ENCODE peak calls at places on chromosomes 13 and 19, in ten cellular contexts. T, H, I, A, V, R, J, E, P and G are unnamed samples.

GRCh38 chr13:21034602-21035190 is 26.7 kb downstream of the LATS2 start:
- DNase-seq in T (peak), V (peak), R (peak), A (no peak), H (peak), P (peak), J (no peak), E (no peak), I (no peak), G (peak)

GRCh38 chr19:21921691-21922180 is 85.8 kb upstream of the ZNF43 start:
- DNase-seq in P (no peak), A (no peak), R (no peak), V (no peak), T (no peak), I (no peak), J (no peak), H (no peak), E (no peak), G (no peak)

GRCh38 chr13:99984463-99985242 is 3.1 kb downstream of the ZIC2 start:
- DNase-seq in A (no peak), P (no peak), I (no peak), J (no peak), R (no peak), T (peak), H (peak), E (no peak), V (peak), G (no peak)

GRCh38 chr13:110960219-110960618 is 45.4 kb upstream of the ANKRD10 start:
- DNase-seq in P (no peak), R (no peak), I (no peak), H (no peak), E (no peak), J (no peak), A (no peak), T (no peak), V (no peak), G (no peak)

GRCh38 chr19:2474232-2475017 is 1.5 kb upstream of the GADD45B start:
- DNase-seq in V (peak), T (peak), H (peak), R (peak), A (peak), P (peak), J (no peak), I (peak), E (peak), G (peak)

GRCh38 chr19:36256853-36257511 is 42.1 kb downstream of the ZNF146 start:
- DNase-seq in R (no peak), J (no peak), T (no peak), P (no peak), E (no peak), I (no peak), H (peak), V (no peak), A (no peak), G (no peak)

GRCh38 chr19:10694706-10695105 is 6.5 kb upstream of the QTRT1 start:
- DNase-seq in R (no peak), J (no peak), I (no peak), E (no peak), P (no peak), T (no peak), H (no peak), V (no peak), A (no peak), G (no peak)

GRCh38 chr19:16585808-16586476 is 13.7 kb upstream of the SLC35E1 start:
- DNase-seq in T (no peak), A (no peak), E (peak), J (no peak), I (no peak), R (no peak), P (no peak), H (no peak), V (no peak), G (peak)

GRCh38 chr19:33368074-33368864 is 5.2 kb upstream of the CEBPG start:
- DNase-seq in J (no peak), A (no peak), T (no peak), P (peak), E (no peak), I (no peak), V (no peak), R (peak), H (no peak), G (no peak)

GRCh38 chr13:80359459-80360297 is 18.8 kb upstream of the SPRY2 start:
- DNase-seq in V (no peak), I (no peak), E (no peak), R (no peak), A (no peak), H (peak), T (peak), P (peak), J (no peak), G (no peak)

GRCh38 chr13:46633416-46633815 is 80.4 kb downstream of the LRCH1 start:
- DNase-seq in R (peak), V (peak), H (no peak), J (no peak), P (no peak), A (no peak), E (no peak), I (no peak), T (no peak), G (no peak)

GRCh38 chr13:48311223-48311622 is 7.7 kb downstream of the RB1 start:
- DNase-seq in P (no peak), H (no peak), J (no peak), T (no peak), A (no peak), V (no peak), I (no peak), E (no peak), R (no peak), G (no peak)

GRCh38 chr13:75485286-75486062 is 3.5 kb upstream of the TBC1D4 start:
- DNase-seq in I (no peak), E (no peak), T (no peak), A (no peak), H (peak), J (no peak), R (peak), P (no peak), V (peak), G (no peak)

GRCh38 chr13:24668955-24669354 is 11.3 kb upstream of the ATP12A start:
- DNase-seq in J (no peak), A (no peak), E (no peak), V (no peak), R (no peak), P (no peak), T (no peak), H (no peak), I (peak), G (no peak)

GRCh38 chr13:48446454-48446853 is 33.5 kb upstream of the LPAR6 start:
- DNase-seq in R (peak), H (no peak), A (no peak), E (no peak), P (no peak), J (no peak), I (no peak), T (no peak), V (peak), G (no peak)

GRCh38 chr13:60220072-60220471 is 56.3 kb upstream of the DIAPH3 start:
- DNase-seq in I (no peak), R (no peak), V (no peak), J (no peak), A (no peak), P (no peak), H (no peak), E (no peak), T (no peak), G (no peak)

GRCh38 chr13:95185851-95186250 is 115.4 kb downstream of the ABCC4 start:
- DNase-seq in V (no peak), R (no peak), H (no peak), A (no peak), T (no peak), I (no peak), E (peak), P (no peak), J (no peak), G (no peak)

GRCh38 chr19:10881403-10882107 is 10.2 kb downstream of the CARM1 start:
- DNase-seq in E (no peak), I (no peak), A (no peak), T (peak), R (no peak), V (no peak), J (no peak), H (peak), P (peak), G (no peak)

GRCh38 chr19:3397266-3398022 is 31.1 kb downstream of the NFIC start:
- DNase-seq in T (peak), P (no peak), E (no peak), R (peak), A (no peak), V (peak), H (peak), J (no peak), I (peak), G (no peak)

GRCh38 chr19:56547535-56547934 is 8.8 kb downstream of the ZFP28 start:
- DNase-seq in R (no peak), T (peak), I (no peak), A (no peak), V (no peak), P (no peak), E (no peak), J (no peak), H (peak), G (no peak)

DNA sequence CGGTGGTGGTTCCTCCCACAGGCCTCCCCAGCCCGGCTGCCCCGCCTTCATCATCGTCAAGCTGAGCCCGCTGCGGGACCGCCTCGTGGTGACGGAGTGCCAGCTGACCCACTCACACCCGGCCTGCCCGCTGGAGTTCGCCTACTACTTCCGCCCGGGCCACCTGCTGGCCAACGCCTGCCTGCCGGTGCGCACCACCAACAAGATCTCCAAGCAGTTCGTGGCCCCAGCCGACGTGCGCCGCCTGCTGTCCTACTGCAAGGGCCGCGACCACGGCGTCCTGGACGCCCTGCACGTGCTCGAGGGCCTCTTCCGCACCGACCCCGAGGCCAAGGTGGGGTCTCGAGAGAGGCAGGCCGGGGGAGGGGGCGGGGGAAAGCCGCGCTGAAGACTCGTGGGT is 12.0 kb downstream of the ZSWIM9 start:
- DNase-seq in R (no peak), I (no peak), E (no peak), J (no peak), V (no peak), A (no peak), T (no peak), H (peak), P (no peak), G (no peak)
- TF ChIP-seq CTCF in R (no peak), I (no peak), E (no peak), J (no peak), V (no peak), A (no peak), T (no peak), H (peak), P (no peak), G (no peak)

GRCh38 chr13:113819341-113819730 is 44.5 kb downstream of the GAS6 start:
- DNase-seq in A (no peak), P (no peak), J (no peak), E (no peak), V (no peak), I (no peak), R (no peak), T (no peak), H (no peak), G (no peak)

GRCh38 chr13:113819731-113820715 is 43.9 kb downstream of the GAS6 start:
- DNase-seq in I (no peak), J (no peak), A (no peak), H (no peak), V (peak), R (no peak), E (no peak), T (no peak), P (no peak), G (no peak)

GRCh38 chr13:113821847-113822246 is 42.0 kb downstream of the GAS6 start:
- DNase-seq in H (no peak), P (no peak), V (no peak), T (no peak), E (no peak), I (no peak), A (no peak), R (no peak), J (no peak), G (no peak)

GRCh38 chr13:113822266-113822665 is 41.6 kb downstream of the GAS6 start:
- DNase-seq in E (no peak), H (no peak), V (no peak), A (no peak), J (no peak), I (no peak), R (no peak), P (no peak), T (no peak), G (no peak)

DNA sequence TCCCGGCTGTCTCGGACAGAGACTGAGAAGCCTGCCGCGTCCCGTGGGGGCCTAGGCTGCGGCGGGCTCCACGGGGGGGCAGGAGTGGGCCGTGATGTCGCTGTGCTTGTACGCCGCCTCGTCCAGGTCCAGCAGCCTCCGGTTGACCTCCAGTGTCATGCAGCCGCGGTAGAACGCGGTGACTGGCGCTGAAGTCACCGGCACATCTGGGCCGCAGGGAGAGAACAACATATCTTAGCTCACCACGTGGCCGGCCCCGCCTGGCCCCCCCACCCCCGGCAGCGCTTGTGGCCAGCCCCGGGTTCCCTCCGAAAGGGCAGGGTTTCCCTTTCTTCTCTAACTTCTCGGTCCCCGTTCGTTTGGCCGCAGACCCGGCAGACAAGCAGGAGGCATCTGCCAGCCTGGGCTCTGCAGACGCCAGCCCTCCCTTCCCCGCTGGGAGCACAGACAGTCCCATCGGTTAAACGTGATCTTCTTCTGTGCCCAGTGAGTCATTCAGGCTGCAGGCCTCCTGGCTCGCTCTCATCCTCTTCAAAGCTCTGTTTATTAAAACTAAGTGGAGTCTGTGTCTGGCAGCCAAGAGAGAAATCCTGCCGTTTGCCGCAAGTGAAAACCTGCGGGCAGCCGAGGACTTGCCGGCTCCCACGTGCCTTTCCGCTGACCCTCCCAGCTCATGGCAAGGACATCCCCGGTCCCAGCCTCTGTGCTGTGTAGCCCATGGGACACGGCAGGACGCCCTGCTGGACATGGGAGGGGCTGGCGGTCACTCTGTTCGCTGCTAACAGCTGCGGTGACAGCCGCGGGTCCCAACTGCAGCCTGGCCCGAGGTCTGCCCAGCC is 42.8 kb downstream of the GAS6 start:
- DNase-seq in A (no peak), H (no peak), E (no peak), I (no peak), V (peak), P (no peak), J (no peak), R (peak), T (no peak), G (no peak)
- TF ChIP-seq CTCF in A (no peak), H (no peak), E (no peak), I (no peak), V (peak), P (peak), J (no peak), R (no peak), T (no peak), G (no peak)

GRCh38 chr13:72698164-72698563 is 29.3 kb downstream of the MZT1 start:
- DNase-seq in T (no peak), R (no peak), A (no peak), J (no peak), E (no peak), P (no peak), I (no peak), V (no peak), H (no peak), G (no peak)

GRCh38 chr13:72692884-72693514 is 34.4 kb downstream of the MZT1 start:
- DNase-seq in E (no peak), J (no peak), R (no peak), P (no peak), V (no peak), A (no peak), I (no peak), T (no peak), H (peak), G (no peak)

GRCh38 chr13:72693832-72694231 is 33.6 kb downstream of the MZT1 start:
- DNase-seq in P (no peak), I (no peak), R (no peak), A (no peak), H (no peak), V (no peak), J (no peak), T (no peak), E (no peak), G (no peak)

GRCh38 chr13:72694314-72694713 is 33.1 kb downstream of the MZT1 start:
- DNase-seq in E (no peak), P (peak), V (no peak), A (no peak), J (no peak), T (no peak), R (no peak), H (no peak), I (no peak), G (no peak)

GRCh38 chr13:72696590-72696989 is 30.8 kb downstream of the MZT1 start:
- DNase-seq in I (no peak), P (no peak), J (no peak), A (no peak), V (peak), R (no peak), T (no peak), E (no peak), H (no peak), G (no peak)
- TF ChIP-seq CTCF in I (no peak), P (peak), J (no peak), A (peak), V (peak), R (peak), T (peak), E (peak), H (peak), G (no peak)

GRCh38 chr19:13848811-13849241 is 28.1 kb upstream of the NANOS3 start:
- DNase-seq in A (no peak), I (no peak), J (no peak), H (no peak), V (no peak), R (no peak), T (no peak), P (no peak), E (no peak), G (no peak)

GRCh38 chr19:13847900-13848677 is 28.8 kb upstream of the NANOS3 start:
- DNase-seq in H (no peak), V (no peak), A (no peak), R (no peak), E (peak), T (no peak), I (no peak), J (no peak), P (no peak), G (no peak)

GRCh38 chr19:13850910-13851753 is 25.8 kb upstream of the NANOS3 start:
- DNase-seq in A (no peak), E (no peak), H (no peak), I (peak), V (peak), P (no peak), T (no peak), J (no peak), R (peak), G (no peak)

GRCh38 chr19:13849277-13849676 is 27.7 kb upstream of the NANOS3 start:
- DNase-seq in I (no peak), P (no peak), J (no peak), R (no peak), A (no peak), V (no peak), T (no peak), E (peak), H (no peak), G (no peak)

GRCh38 chr19:13849991-13850909 is 26.7 kb upstream of the NANOS3 start:
- DNase-seq in P (peak), I (peak), T (peak), R (peak), H (peak), V (peak), A (no peak), J (no peak), E (peak), G (peak)
- TF ChIP-seq CTCF in P (no peak), I (no peak), T (no peak), R (no peak), H (no peak), V (no peak), A (no peak), J (no peak), E (no peak), G (no peak)

GRCh38 chr19:49213791-49214190 is 56.2 kb downstream of the TRPM4 start:
- DNase-seq in A (no peak), T (no peak), V (no peak), E (no peak), P (no peak), J (no peak), H (peak), R (no peak), I (no peak), G (no peak)
- TF ChIP-seq CTCF in A (no peak), T (peak), V (no peak), E (no peak), P (no peak), J (no peak), H (peak), R (no peak), I (no peak), G (no peak)

GRCh38 chr13:62130016-62130970 is 714.6 kb upstream of the PCDH20 start:
- DNase-seq in E (no peak), V (no peak), J (no peak), R (no peak), I (no peak), A (no peak), T (peak), P (no peak), H (no peak), G (no peak)

GRCh38 chr13:62129000-62129551 is 713.4 kb upstream of the PCDH20 start:
- DNase-seq in E (no peak), J (no peak), V (no peak), I (no peak), A (no peak), T (no peak), P (no peak), R (no peak), H (no peak), G (no peak)

GRCh38 chr13:62126400-62126799 is 710.8 kb upstream of the PCDH20 start:
- DNase-seq in E (no peak), J (no peak), R (no peak), V (no peak), H (no peak), I (no peak), T (no peak), A (no peak), P (no peak), G (no peak)

GRCh38 chr13:62131604-62132003 is 716.0 kb upstream of the PCDH20 start:
- DNase-seq in I (no peak), V (no peak), H (no peak), A (no peak), R (no peak), E (no peak), T (no peak), P (no peak), J (no peak), G (no peak)
- TF ChIP-seq CTCF in I (no peak), V (no peak), H (no peak), A (no peak), R (no peak), E (no peak), T (no peak), P (no peak), J (no peak), G (no peak)